ENCODE peak calls at places on chromosomes 1 and 21, in five cellular contexts. One of them, this sample, is unnamed.

GRCh38 chr1:203628997-203629508 is 2.4 kb downstream of the ATP2B4 start:
- DNase-seq in trophoblast cell: no peak
- DNase-seq in astrocyte: no peak
- DNase-seq in SK-N-SH: no peak
- DNase-seq in HepG2: no peak
- DNase-seq in this sample: no peak

GRCh38 chr1:184298321-184299052 is 88.3 kb upstream of the C1orf21 start:
- DNase-seq in SK-N-SH: peak; percentile 16
- DNase-seq in astrocyte: peak; percentile 21
- DNase-seq in trophoblast cell: no peak
- DNase-seq in HepG2: no peak
- DNase-seq in this sample: peak; percentile 44

GRCh38 chr1:170307426-170307825 is 161.7 kb downstream of the NTMT2 start:
- DNase-seq in trophoblast cell: no peak
- DNase-seq in astrocyte: no peak
- DNase-seq in HepG2: no peak
- DNase-seq in SK-N-SH: no peak
- DNase-seq in this sample: no peak

GRCh38 chr1:5926686-5927435 is 65.4 kb downstream of the NPHP4 start:
- DNase-seq in trophoblast cell: no peak
- DNase-seq in SK-N-SH: no peak
- DNase-seq in HepG2: no peak
- DNase-seq in astrocyte: no peak
- DNase-seq in this sample: no peak

GRCh38 chr1:234987415-234988159 is 141.1 kb downstream of the TOMM20 start:
- DNase-seq in HepG2: peak; percentile 95
- DNase-seq in SK-N-SH: no peak
- DNase-seq in astrocyte: peak; percentile 85
- DNase-seq in trophoblast cell: peak; percentile 94
- DNase-seq in this sample: peak; percentile 89

GRCh38 chr1:53598956-53599355 is 139.8 kb downstream of the DMRTB1 start:
- DNase-seq in SK-N-SH: no peak
- DNase-seq in HepG2: no peak
- DNase-seq in trophoblast cell: no peak
- DNase-seq in astrocyte: no peak
- DNase-seq in this sample: no peak

GRCh38 chr1:40653851-40654537 is 11.5 kb downstream of the RIMS3 start:
- DNase-seq in astrocyte: no peak
- DNase-seq in SK-N-SH: peak; percentile 51
- DNase-seq in trophoblast cell: no peak
- DNase-seq in HepG2: no peak
- DNase-seq in this sample: no peak

GRCh38 chr1:183982172-183982963 is 55.2 kb downstream of the COLGALT2 start:
- DNase-seq in astrocyte: no peak
- DNase-seq in HepG2: no peak
- DNase-seq in trophoblast cell: no peak
- DNase-seq in SK-N-SH: no peak
- DNase-seq in this sample: no peak

GRCh38 chr1:97334454-97334853 is 586.4 kb downstream of the DPYD start:
- DNase-seq in HepG2: no peak
- DNase-seq in SK-N-SH: no peak
- DNase-seq in astrocyte: peak; percentile 98
- DNase-seq in trophoblast cell: no peak
- DNase-seq in this sample: peak; percentile 59

GRCh38 chr1:193058529-193059281 is 455 bp downstream of the UCHL5 start:
- DNase-seq in trophoblast cell: peak; percentile 18
- DNase-seq in astrocyte: peak; percentile 50
- DNase-seq in SK-N-SH: peak; percentile 26
- DNase-seq in HepG2: peak; percentile 35
- DNase-seq in this sample: peak; percentile 61

GRCh38 chr1:24946861-24947658 is 17.0 kb upstream of the RUNX3 start:
- DNase-seq in SK-N-SH: no peak
- DNase-seq in trophoblast cell: no peak
- DNase-seq in astrocyte: peak; percentile 76
- DNase-seq in HepG2: peak; percentile 68
- DNase-seq in this sample: no peak

GRCh38 chr1:169457443-169457842 is 28.3 kb downstream of the SLC19A2 start:
- DNase-seq in astrocyte: no peak
- DNase-seq in SK-N-SH: no peak
- DNase-seq in HepG2: no peak
- DNase-seq in trophoblast cell: no peak
- DNase-seq in this sample: no peak

GRCh38 chr1:87115317-87115885 is 201.0 kb downstream of the HS2ST1 start:
- DNase-seq in trophoblast cell: no peak
- DNase-seq in astrocyte: peak; percentile 93
- DNase-seq in SK-N-SH: no peak
- DNase-seq in HepG2: no peak
- DNase-seq in this sample: peak; percentile 94

GRCh38 chr1:87904668-87905067 is 576.0 kb downstream of the LMO4 start:
- DNase-seq in HepG2: no peak
- DNase-seq in astrocyte: no peak
- DNase-seq in SK-N-SH: no peak
- DNase-seq in trophoblast cell: no peak
- DNase-seq in this sample: no peak

GRCh38 chr1:203631946-203632345 is 5.3 kb downstream of the ATP2B4 start:
- DNase-seq in astrocyte: no peak
- DNase-seq in HepG2: no peak
- DNase-seq in SK-N-SH: no peak
- DNase-seq in trophoblast cell: no peak
- DNase-seq in this sample: no peak

GRCh38 chr21:35149698-35150097 is 100.6 kb upstream of the RUNX1 start:
- DNase-seq in HepG2: no peak
- DNase-seq in trophoblast cell: no peak
- DNase-seq in astrocyte: peak; percentile 87
- DNase-seq in SK-N-SH: no peak
- DNase-seq in this sample: peak; percentile 90

GRCh38 chr1:60942291-60942690 is 140.1 kb upstream of the NFIA start:
- DNase-seq in astrocyte: no peak
- DNase-seq in trophoblast cell: peak; percentile 87
- DNase-seq in SK-N-SH: no peak
- DNase-seq in HepG2: no peak
- DNase-seq in this sample: no peak

GRCh38 chr1:228275435-228276342 is 67.8 kb downstream of the OBSCN start:
- DNase-seq in trophoblast cell: no peak
- DNase-seq in SK-N-SH: peak; percentile 57
- DNase-seq in HepG2: no peak
- DNase-seq in astrocyte: peak; percentile 74
- DNase-seq in this sample: peak; percentile 84

GRCh38 chr1:14732726-14733052 is 134.2 kb downstream of the KAZN start:
- DNase-seq in astrocyte: no peak
- DNase-seq in SK-N-SH: no peak
- DNase-seq in HepG2: no peak
- DNase-seq in trophoblast cell: no peak
- DNase-seq in this sample: no peak
- H3K4me3 ChIP-seq in astrocyte: no peak overlapping the region
- H3K4me3 ChIP-seq in SK-N-SH: no peak overlapping the region
- H3K4me3 ChIP-seq in HepG2: no peak overlapping the region
- H3K4me3 ChIP-seq in trophoblast cell: no peak overlapping the region
- H3K4me3 ChIP-seq in this sample: no peak overlapping the region

DNA sequence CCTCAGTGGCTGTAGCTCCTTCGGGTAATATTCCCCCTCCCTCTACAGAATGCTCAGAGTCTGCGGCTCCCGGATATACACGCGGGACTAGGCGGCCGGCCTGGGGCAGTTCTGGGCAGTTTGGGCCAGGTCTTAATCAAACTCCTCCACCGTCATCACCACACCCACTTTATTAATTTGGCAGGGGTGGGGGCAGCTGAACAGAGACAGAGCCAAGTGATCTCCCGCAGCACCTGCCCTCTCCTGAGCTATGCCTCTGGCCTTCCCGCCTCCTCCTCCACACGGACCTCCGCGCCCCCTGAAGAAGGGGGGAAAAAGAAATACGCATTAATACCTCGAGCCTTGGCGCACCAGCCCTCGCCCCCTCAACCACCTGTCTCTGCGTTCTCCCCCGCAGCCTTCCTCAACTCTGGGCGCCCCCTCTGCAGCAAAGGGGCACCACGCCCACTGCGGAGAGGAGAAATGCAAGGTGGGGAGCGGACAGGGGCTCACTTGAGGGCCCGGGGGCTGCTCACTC is 42.6 kb downstream of the CD34 start:
- DNase-seq in astrocyte: no peak
- DNase-seq in SK-N-SH: peak; percentile 54
- DNase-seq in trophoblast cell: no peak
- DNase-seq in HepG2: no peak
- DNase-seq in this sample: peak; percentile 24
- H3K9ac ChIP-seq in astrocyte: peak overlapping the region; percentile 78
- H3K9ac ChIP-seq in SK-N-SH: peak overlapping the region; percentile 90
- H3K9ac ChIP-seq in trophoblast cell: no peak overlapping the region
- H3K9ac ChIP-seq in HepG2: peak overlapping the region; percentile 61
- H3K9ac ChIP-seq in this sample: peak overlapping the region; percentile 83

GRCh38 chr21:37548521-37548981 is 182.0 kb downstream of the DYRK1A start:
- DNase-seq in HepG2: no peak
- DNase-seq in SK-N-SH: no peak
- DNase-seq in trophoblast cell: no peak
- DNase-seq in astrocyte: no peak
- DNase-seq in this sample: no peak
- H3K4me2 ChIP-seq in HepG2: no peak overlapping the region
- H3K4me2 ChIP-seq in SK-N-SH: no peak overlapping the region
- H3K4me2 ChIP-seq in trophoblast cell: no peak overlapping the region
- H3K4me2 ChIP-seq in astrocyte: no peak overlapping the region
- H3K4me2 ChIP-seq in this sample: no peak overlapping the region

DNA sequence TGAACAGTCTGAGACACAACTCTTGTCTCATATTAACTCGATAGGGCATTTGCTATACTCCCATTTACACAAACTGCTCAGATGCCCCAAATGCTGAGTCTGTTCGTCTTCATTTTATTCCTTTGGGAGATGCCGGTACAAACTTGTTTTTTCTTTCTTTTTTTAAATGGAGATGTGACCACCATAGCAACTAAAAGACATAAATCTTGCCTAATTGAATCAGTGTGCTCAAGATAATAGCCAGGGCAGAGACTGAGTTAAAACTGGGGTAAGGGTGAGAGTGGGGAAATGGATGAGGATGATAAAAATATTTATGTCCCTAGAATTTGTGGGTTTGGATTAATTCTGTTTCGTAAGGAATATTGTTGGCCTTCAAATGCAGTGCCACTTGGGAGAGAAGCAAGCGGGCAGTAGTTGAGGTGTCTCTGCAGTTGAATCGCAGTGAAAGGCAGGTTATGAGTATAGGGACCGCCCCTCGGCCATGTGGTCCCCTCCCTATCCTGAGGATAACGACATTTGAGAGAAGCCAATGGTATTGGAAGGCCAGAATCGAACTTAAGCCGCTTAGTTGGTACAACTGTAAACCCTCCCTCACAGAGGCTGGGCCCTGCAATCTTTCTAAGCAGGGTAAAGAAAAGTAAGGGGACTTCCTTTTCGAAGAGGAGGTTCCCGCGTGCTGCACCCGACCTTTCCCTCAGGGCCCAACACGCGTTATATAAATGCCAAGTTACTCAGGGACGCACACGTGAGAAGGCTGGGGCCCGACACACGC is 846 bp upstream of the LRRC8B start:
- DNase-seq in SK-N-SH: peak; percentile 74
- DNase-seq in HepG2: peak; percentile 30
- DNase-seq in trophoblast cell: peak; percentile 39
- DNase-seq in astrocyte: peak; percentile 46
- DNase-seq in this sample: peak; percentile 47
- H3K4me3 ChIP-seq in SK-N-SH: peak overlapping the region; percentile 100
- H3K4me3 ChIP-seq in HepG2: peak overlapping the region; percentile 100
- H3K4me3 ChIP-seq in trophoblast cell: peak overlapping the region; percentile 82
- H3K4me3 ChIP-seq in astrocyte: peak overlapping the region; percentile 84
- H3K4me3 ChIP-seq in this sample: peak overlapping the region; percentile 69

GRCh38 chr1:115650961-115651360 is 9.2 kb downstream of the VANGL1 start:
- DNase-seq in astrocyte: no peak
- DNase-seq in HepG2: no peak
- DNase-seq in trophoblast cell: no peak
- DNase-seq in SK-N-SH: no peak
- DNase-seq in this sample: no peak
- H3K9ac ChIP-seq in astrocyte: no peak overlapping the region
- H3K9ac ChIP-seq in HepG2: no peak overlapping the region
- H3K9ac ChIP-seq in trophoblast cell: no peak overlapping the region
- H3K9ac ChIP-seq in SK-N-SH: no peak overlapping the region
- H3K9ac ChIP-seq in this sample: no peak overlapping the region

GRCh38 chr1:41917835-41918449 is 780 bp downstream of the HIVEP3 start:
- DNase-seq in HepG2: no peak
- DNase-seq in SK-N-SH: peak; percentile 73
- DNase-seq in astrocyte: peak; percentile 25
- DNase-seq in trophoblast cell: no peak
- DNase-seq in this sample: peak; percentile 55

GRCh38 chr1:41919131-41919530 is 409 bp upstream of the HIVEP3 start:
- DNase-seq in trophoblast cell: no peak
- DNase-seq in HepG2: no peak
- DNase-seq in astrocyte: no peak
- DNase-seq in SK-N-SH: no peak
- DNase-seq in this sample: no peak

GRCh38 chr1:41918450-41919043 is at the start of gene HIVEP3:
- DNase-seq in astrocyte: peak; percentile 32
- DNase-seq in SK-N-SH: peak; percentile 76
- DNase-seq in trophoblast cell: no peak
- DNase-seq in HepG2: no peak
- DNase-seq in this sample: peak; percentile 42

GRCh38 chr1:41919764-41920397 is 1.2 kb upstream of the HIVEP3 start:
- DNase-seq in SK-N-SH: peak; percentile 85
- DNase-seq in HepG2: no peak
- DNase-seq in trophoblast cell: peak; percentile 65
- DNase-seq in astrocyte: peak; percentile 44
- DNase-seq in this sample: peak; percentile 57

GRCh38 chr1:41920658-41921057 is 1.9 kb upstream of the HIVEP3 start:
- DNase-seq in HepG2: no peak
- DNase-seq in SK-N-SH: no peak
- DNase-seq in trophoblast cell: no peak
- DNase-seq in astrocyte: peak; percentile 76
- DNase-seq in this sample: peak; percentile 83
- H3K4me2 ChIP-seq in HepG2: no peak overlapping the region
- H3K4me2 ChIP-seq in SK-N-SH: peak overlapping the region; percentile 88
- H3K4me2 ChIP-seq in trophoblast cell: no peak overlapping the region
- H3K4me2 ChIP-seq in astrocyte: peak overlapping the region; percentile 88
- H3K4me2 ChIP-seq in this sample: no peak overlapping the region

GRCh38 chr21:31872452-31873274 is at the start of gene HUNK:
- DNase-seq in SK-N-SH: peak; percentile 84
- DNase-seq in astrocyte: peak; percentile 22
- DNase-seq in trophoblast cell: peak; percentile 71
- DNase-seq in HepG2: peak; percentile 29
- DNase-seq in this sample: peak; percentile 39

GRCh38 chr21:31875424-31876097 is 2.7 kb downstream of the HUNK start:
- DNase-seq in trophoblast cell: no peak
- DNase-seq in astrocyte: no peak
- DNase-seq in SK-N-SH: no peak
- DNase-seq in HepG2: no peak
- DNase-seq in this sample: no peak

GRCh38 chr21:31873275-31873695 is 465 bp downstream of the HUNK start:
- DNase-seq in astrocyte: no peak
- DNase-seq in trophoblast cell: no peak
- DNase-seq in HepG2: no peak
- DNase-seq in SK-N-SH: peak; percentile 88
- DNase-seq in this sample: no peak

GRCh38 chr21:31873696-31874599 is 1.1 kb downstream of the HUNK start:
- DNase-seq in HepG2: no peak
- DNase-seq in astrocyte: peak; percentile 12
- DNase-seq in SK-N-SH: peak; percentile 91
- DNase-seq in trophoblast cell: no peak
- DNase-seq in this sample: no peak

DNA sequence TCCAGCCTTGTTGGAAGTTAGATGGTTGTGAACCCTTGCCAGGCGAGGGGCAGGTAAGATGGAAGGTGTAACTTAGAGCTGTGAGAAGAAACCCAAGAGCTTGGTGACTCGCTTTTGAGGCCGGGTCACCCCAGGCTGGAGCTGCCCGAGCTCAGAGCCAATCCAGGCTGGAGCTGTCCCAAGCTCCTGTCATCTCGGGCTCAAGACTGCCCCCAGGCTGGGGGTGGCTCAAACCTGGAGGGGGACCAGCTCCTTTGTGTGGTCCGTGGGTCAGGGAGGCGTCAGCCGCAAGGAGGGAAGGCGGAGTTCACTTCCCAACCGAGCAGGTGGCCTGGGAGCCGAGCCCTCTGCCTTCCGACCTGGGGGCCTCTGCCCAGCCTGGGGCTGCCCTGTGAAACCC is 2.0 kb downstream of the HUNK start:
- DNase-seq in HepG2: no peak
- DNase-seq in astrocyte: no peak
- DNase-seq in SK-N-SH: no peak
- DNase-seq in trophoblast cell: no peak
- DNase-seq in this sample: no peak
- H3K4me3 ChIP-seq in HepG2: peak overlapping the region; percentile 84
- H3K4me3 ChIP-seq in astrocyte: no peak overlapping the region
- H3K4me3 ChIP-seq in SK-N-SH: peak overlapping the region; percentile 55
- H3K4me3 ChIP-seq in trophoblast cell: no peak overlapping the region
- H3K4me3 ChIP-seq in this sample: no peak overlapping the region

This sample was measured in fibroblast of lung.